ENCODE peak calls at places on chromosome 22, in nine cellular contexts. S is A549; A is ascending aorta; M is breast epithelium; L is right lobe of liver; F is body of pancreas; K is GM23248; Z is gastrocnemius medialis; B is CD4-positive, alpha-beta memory T cell. R is an unnamed sample. For H3K9me3, the result is how much of the 10 kb centered on the place peaks cover.

GRCh38 chr22:22508274-22509176 is at the start of gene ZNF280B:
- DNase-seq in S (peak), A (peak), M (no peak), L (peak), F (peak), K (peak), Z (peak), B (peak), R (peak)

GRCh38 chr22:44244265-44244822 is 63.6 kb downstream of the PARVG start:
- DNase-seq in S (no peak), A (no peak), M (no peak), L (no peak), F (no peak), K (no peak), Z (no peak), B (no peak), R (no peak)

GRCh38 chr22:44930016-44930710 is 79.6 kb downstream of the PHF21B start:
- DNase-seq in S (no peak), A (no peak), M (no peak), L (peak), F (no peak), K (no peak), Z (no peak), B (no peak), R (no peak)

GRCh38 chr22:25369133-25369532 is 149.7 kb downstream of the CRYBB2 start:
- DNase-seq in S (no peak), A (no peak), M (no peak), L (no peak), F (no peak), K (no peak), Z (no peak), B (no peak), R (no peak)

GRCh38 chr22:17980638-17981051 is 43.7 kb downstream of the MICAL3 start:
- DNase-seq in S (no peak), A (no peak), M (no peak), L (no peak), F (no peak), K (peak), Z (no peak), B (peak), R (no peak)

GRCh38 chr22:19289475-19290161 is 1.9 kb downstream of the CLTCL1 start:
- DNase-seq in S (no peak), A (no peak), M (no peak), L (no peak), F (no peak), K (peak), Z (no peak), B (no peak), R (peak)

GRCh38 chr22:43237280-43237679 is 50.3 kb upstream of the TTLL12 start:
- DNase-seq in S (no peak), A (no peak), M (no peak), L (peak), F (no peak), K (no peak), Z (no peak), B (no peak), R (no peak)

GRCh38 chr22:37626144-37626543 is 13.3 kb upstream of the SH3BP1 start:
- DNase-seq in S (no peak), A (peak), M (no peak), L (peak), F (peak), K (no peak), Z (peak), B (no peak), R (no peak)

GRCh38 chr22:43886231-43886630 is 5.6 kb downstream of the PNPLA5 start:
- DNase-seq in S (no peak), A (no peak), M (peak), L (no peak), F (no peak), K (no peak), Z (no peak), B (no peak), R (no peak)

GRCh38 chr22:22446527-22446926 is 62.0 kb downstream of the ZNF280B start:
- DNase-seq in S (no peak), A (no peak), M (no peak), L (no peak), F (no peak), K (peak), Z (no peak), B (no peak), R (no peak)

GRCh38 chr22:22349455-22349836 is 104.9 kb downstream of the VPREB1 start:
- DNase-seq in S (no peak), A (no peak), M (no peak), L (no peak), F (no peak), K (no peak), Z (no peak), B (no peak), R (no peak)

GRCh38 chr22:44848791-44849410 is 96.5 kb downstream of the ARHGAP8 start:
- DNase-seq in S (no peak), A (no peak), M (no peak), L (peak), F (no peak), K (no peak), Z (no peak), B (no peak), R (no peak)

GRCh38 chr22:36852056-36852973 is 8.5 kb upstream of the NCF4 start:
- DNase-seq in S (no peak), A (no peak), M (no peak), L (no peak), F (no peak), K (no peak), Z (no peak), B (no peak), R (no peak)

GRCh38 chr22:25626146-25626992 is 61.9 kb downstream of the GRK3 start:
- DNase-seq in S (no peak), A (no peak), M (no peak), L (no peak), F (no peak), K (no peak), Z (no peak), B (no peak), R (no peak)

GRCh38 chr22:44698531-44699421 is 3.2 kb upstream of the PRR5 start:
- DNase-seq in S (no peak), A (no peak), M (no peak), L (no peak), F (no peak), K (peak), Z (no peak), B (no peak), R (peak)

GRCh38 chr22:18056161-18056666 is 21.6 kb upstream of the PEX26 start:
- DNase-seq in S (peak), A (peak), M (no peak), L (no peak), F (peak), K (peak), Z (no peak), B (no peak), R (no peak)

GRCh38 chr22:46564084-46564714 is 26.8 kb upstream of the CELSR1 start:
- DNase-seq in S (no peak), A (no peak), M (no peak), L (peak), F (no peak), K (no peak), Z (no peak), B (no peak), R (no peak)

GRCh38 chr22:37276771-37277170 is 5.5 kb upstream of the CYTH4 start:
- DNase-seq in S (no peak), A (no peak), M (no peak), L (peak), F (no peak), K (no peak), Z (no peak), B (no peak), R (no peak)

GRCh38 chr22:31579835-31580242 is 82.2 kb downstream of the PISD start:
- DNase-seq in S (peak), A (no peak), M (no peak), L (no peak), F (no peak), K (no peak), Z (no peak), B (no peak), R (no peak)

GRCh38 chr22:50465531-50465930 is 9.3 kb downstream of the SBF1 start:
- DNase-seq in S (no peak), A (no peak), M (no peak), L (no peak), F (no peak), K (no peak), Z (no peak), B (no peak), R (no peak)

GRCh38 chr22:50469377-50470305 is 5.2 kb downstream of the SBF1 start:
- DNase-seq in S (no peak), A (peak), M (no peak), L (no peak), F (peak), K (peak), Z (no peak), B (peak), R (no peak)

GRCh38 chr22:50467341-50467740 is 7.5 kb downstream of the SBF1 start:
- DNase-seq in S (no peak), A (no peak), M (no peak), L (no peak), F (no peak), K (no peak), Z (no peak), B (no peak), R (no peak)

GRCh38 chr22:50468626-50469025 is 6.2 kb downstream of the SBF1 start:
- DNase-seq in S (no peak), A (no peak), M (no peak), L (no peak), F (no peak), K (no peak), Z (no peak), B (no peak), R (no peak)

GRCh38 chr22:50467773-50468440 is 6.9 kb downstream of the SBF1 start:
- DNase-seq in S (no peak), A (no peak), M (no peak), L (no peak), F (no peak), K (no peak), Z (no peak), B (no peak), R (no peak)
- H3K4me3 ChIP-seq in S (no peak), A (no peak), M (no peak), L (no peak), F (no peak), K (no peak), Z (no peak), B (no peak), R (no peak)

GRCh38 chr22:48146426-48146825 is 1384.0 kb downstream of the TBC1D22A start:
- DNase-seq in S (no peak), A (no peak), M (no peak), L (no peak), F (no peak), K (no peak), Z (no peak), B (no peak), R (no peak)

GRCh38 chr22:48144318-48144717 is 1381.9 kb downstream of the TBC1D22A start:
- DNase-seq in S (no peak), A (no peak), M (no peak), L (no peak), F (no peak), K (no peak), Z (no peak), B (no peak), R (no peak)

GRCh38 chr22:48145738-48146137 is 1383.3 kb downstream of the TBC1D22A start:
- DNase-seq in S (no peak), A (no peak), M (no peak), L (no peak), F (no peak), K (no peak), Z (no peak), B (no peak), R (no peak)

GRCh38 chr22:48147404-48147803 is 1385.0 kb downstream of the TBC1D22A start:
- DNase-seq in S (no peak), A (no peak), M (no peak), L (no peak), F (no peak), K (no peak), Z (no peak), B (no peak), R (no peak)

GRCh38 chr22:48147831-48148230 is 1385.4 kb downstream of the TBC1D22A start:
- DNase-seq in S (no peak), A (no peak), M (no peak), L (no peak), F (no peak), K (no peak), Z (no peak), B (no peak), R (no peak)
- H3K9me3 ChIP-seq in S (under half), A (under half), M (under half), L (under half), F (under half), K (under half), Z (under half), B (under half), R (half or more)

GRCh38 chr22:41234815-41235687 is 5.7 kb downstream of the CHADL start:
- DNase-seq in S (no peak), A (no peak), M (no peak), L (peak), F (no peak), K (no peak), Z (no peak), B (peak), R (no peak)

GRCh38 chr22:41238570-41239442 is 1.9 kb downstream of the CHADL start:
- DNase-seq in S (no peak), A (no peak), M (no peak), L (no peak), F (no peak), K (no peak), Z (no peak), B (peak), R (no peak)

GRCh38 chr22:41237707-41238569 is 2.8 kb downstream of the CHADL start:
- DNase-seq in S (no peak), A (peak), M (peak), L (peak), F (peak), K (peak), Z (peak), B (peak), R (no peak)

GRCh38 chr22:41239443-41240128 is 1.1 kb downstream of the CHADL start:
- DNase-seq in S (no peak), A (no peak), M (no peak), L (no peak), F (no peak), K (peak), Z (no peak), B (no peak), R (no peak)

DNA sequence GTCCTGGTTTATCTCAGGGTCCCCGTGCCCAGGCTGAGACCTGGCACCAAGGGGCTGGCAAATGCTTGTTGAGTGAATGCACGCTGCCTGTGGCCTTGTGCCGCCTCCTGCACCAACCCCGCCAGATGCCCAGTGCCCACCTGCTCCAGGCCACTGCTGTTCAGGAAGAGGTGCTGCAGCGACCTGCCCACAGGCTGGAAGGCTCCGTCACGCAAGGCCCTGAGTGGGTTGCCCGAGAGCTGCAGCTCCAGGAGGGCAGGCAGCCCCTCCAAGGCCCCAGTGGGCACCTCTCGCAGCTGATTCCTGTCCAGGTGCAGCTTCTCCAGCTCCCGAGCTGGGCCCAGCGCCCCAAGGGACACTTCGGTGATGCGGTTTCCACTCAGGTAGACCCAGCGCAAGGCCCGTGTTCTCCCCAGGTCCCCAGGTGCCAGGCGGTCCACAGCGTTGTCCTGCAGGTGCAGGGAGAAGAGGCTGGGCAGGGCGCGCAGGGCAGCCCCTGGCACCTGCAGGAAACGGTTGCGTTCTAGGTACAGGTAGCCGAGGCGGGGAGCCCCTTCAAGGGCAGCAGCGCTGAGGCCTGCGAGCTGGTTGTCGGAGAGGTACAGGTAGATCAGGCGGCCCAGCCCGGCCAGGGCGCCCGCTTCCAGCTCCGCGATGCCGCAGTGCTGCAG is 3.6 kb downstream of the CHADL start:
- DNase-seq in S (no peak), A (no peak), M (no peak), L (no peak), F (no peak), K (no peak), Z (no peak), B (peak), R (no peak)
- H3K4me3 ChIP-seq in S (no peak), A (peak), M (peak), L (peak), F (no peak), K (peak), Z (peak), B (peak), R (peak)

GRCh38 chr22:49192857-49193250 is 634.8 kb downstream of the BRD1 start:
- DNase-seq in S (no peak), A (no peak), M (no peak), L (peak), F (no peak), K (no peak), Z (no peak), B (no peak), R (no peak)

GRCh38 chr22:49190816-49191505 is 636.7 kb downstream of the BRD1 start:
- DNase-seq in S (no peak), A (no peak), M (no peak), L (peak), F (no peak), K (no peak), Z (no peak), B (no peak), R (no peak)

GRCh38 chr22:49193348-49193747 is 634.3 kb downstream of the BRD1 start:
- DNase-seq in S (no peak), A (no peak), M (no peak), L (peak), F (no peak), K (no peak), Z (no peak), B (no peak), R (no peak)

GRCh38 chr22:49191506-49191980 is 636.1 kb downstream of the BRD1 start:
- DNase-seq in S (no peak), A (no peak), M (no peak), L (peak), F (no peak), K (no peak), Z (no peak), B (no peak), R (no peak)

DNA sequence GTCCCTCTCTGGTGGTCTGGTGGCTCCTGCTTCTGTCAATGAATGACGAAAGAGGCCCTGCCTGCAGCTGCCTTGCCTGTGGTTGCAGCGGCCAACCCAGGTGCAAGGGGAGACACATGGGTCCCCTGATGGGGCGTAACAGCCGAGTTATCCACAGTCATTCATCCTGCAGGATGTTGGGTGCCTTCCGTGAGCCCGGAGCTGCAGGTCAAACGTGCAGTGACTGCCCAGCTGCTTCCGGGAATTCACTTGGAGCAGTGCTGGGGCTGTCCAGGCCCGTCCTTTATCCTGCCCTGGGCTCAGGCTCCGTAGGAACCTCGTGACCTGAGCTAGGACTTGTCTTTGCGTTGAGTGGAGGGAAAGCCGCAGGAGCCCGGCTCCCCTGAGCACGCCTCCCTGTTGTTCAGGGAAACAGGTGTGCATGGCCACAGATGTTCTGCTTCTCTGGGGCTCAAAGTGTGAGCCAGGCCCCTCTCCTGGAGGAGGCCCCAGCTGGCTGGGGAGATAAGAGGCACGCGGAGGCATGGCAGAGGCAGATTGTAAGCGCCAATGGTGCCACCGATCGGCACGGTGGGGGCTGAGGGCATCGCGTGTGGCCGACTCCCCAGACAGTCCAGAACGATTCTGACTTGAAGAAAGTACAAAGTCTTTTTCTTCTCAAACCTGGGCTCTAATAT is 635.4 kb downstream of the BRD1 start:
- DNase-seq in S (no peak), A (no peak), M (no peak), L (peak), F (peak), K (no peak), Z (no peak), B (no peak), R (no peak)
- H3K9me3 ChIP-seq in S (under half), A (under half), M (under half), L (under half), F (under half), K (under half), Z (under half), B (under half), R (half or more)

GRCh38 chr22:28771195-28771791 is 1.2 kb upstream of the CCDC117 start:
- DNase-seq in S (peak), A (no peak), M (no peak), L (peak), F (no peak), K (no peak), Z (no peak), B (no peak), R (no peak)

GRCh38 chr22:28769394-28770085 is 3.0 kb upstream of the CCDC117 start:
- DNase-seq in S (no peak), A (no peak), M (no peak), L (no peak), F (no peak), K (no peak), Z (no peak), B (no peak), R (no peak)

GRCh38 chr22:28773461-28773867 is 969 bp downstream of the CCDC117 start:
- DNase-seq in S (no peak), A (no peak), M (no peak), L (no peak), F (no peak), K (peak), Z (no peak), B (no peak), R (no peak)

GRCh38 chr22:28772633-28773460 is at the start of gene CCDC117:
- DNase-seq in S (peak), A (peak), M (peak), L (peak), F (peak), K (peak), Z (peak), B (peak), R (peak)

DNA sequence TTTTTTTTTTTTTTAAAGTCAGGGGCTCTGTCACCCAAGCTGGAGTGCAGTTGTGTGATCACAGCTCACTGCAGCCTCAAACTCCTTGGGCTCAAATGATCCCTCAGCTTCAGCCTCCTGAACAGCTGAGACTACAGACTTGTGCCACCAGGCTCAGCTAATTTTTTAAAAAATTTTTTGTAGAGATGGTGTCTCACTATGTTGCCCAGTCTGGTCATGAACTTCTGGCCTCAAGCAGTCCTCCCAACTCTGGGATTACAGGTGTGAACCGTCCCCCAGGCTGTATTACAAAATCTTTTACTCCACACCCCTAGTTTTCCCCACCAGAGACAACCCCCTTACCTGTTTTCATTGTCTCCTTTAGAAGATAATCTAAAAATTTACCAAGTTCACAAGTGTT is 1.9 kb downstream of the CCDC117 start:
- DNase-seq in S (no peak), A (no peak), M (no peak), L (no peak), F (no peak), K (no peak), Z (no peak), B (no peak), R (no peak)
- H3K4me3 ChIP-seq in S (no peak), A (peak), M (no peak), L (no peak), F (no peak), K (peak), Z (no peak), B (no peak), R (no peak)

R was measured in AG04450.